ENCODE peak calls at places on chromosomes 16 and 17, in eight cellular contexts. I is Calu3, V is AG09309, Z is HL-60, O is nephron progenitor cell, X is body of pancreas, N is glutamatergic neuron, Y is choroid plexus epithelial cell. P is an unnamed sample.

GRCh38 chr17:39164675-39165143 is 1.3 kb downstream of the ARL5C start:
- DNase-seq in V (peak), Y (peak), N (peak), X (peak), I (peak), Z (peak), O (peak), P (peak)

GRCh38 chr16:67967956-67968439 is 439 bp downstream of the SLC12A4 start:
- DNase-seq in O (peak), X (peak), Z (peak), N (no peak), I (peak), V (no peak), Y (peak), P (no peak)

GRCh38 chr16:1326380-1326779 is 7.1 kb upstream of the BAIAP3 start:
- DNase-seq in X (no peak), Y (no peak), N (no peak), I (no peak), O (no peak), Z (no peak), V (no peak), P (no peak)

GRCh38 chr16:31488630-31489564 is 6.0 kb downstream of the SLC5A2 start:
- DNase-seq in I (no peak), X (no peak), N (peak), Z (no peak), V (no peak), O (no peak), Y (peak), P (no peak)

GRCh38 chr17:74149597-74150427 is 53.7 kb upstream of the RPL38 start:
- DNase-seq in O (no peak), I (no peak), Y (no peak), X (no peak), V (no peak), Z (no peak), N (no peak), P (no peak)

GRCh38 chr17:43732961-43733360 is 25.6 kb downstream of the SOST start:
- DNase-seq in Y (peak), X (no peak), N (no peak), I (no peak), Z (no peak), V (peak), O (no peak), P (no peak)

GRCh38 chr16:31874354-31875111 is 926 bp downstream of the ZNF267 start:
- DNase-seq in O (no peak), X (peak), N (no peak), I (peak), Z (peak), V (no peak), Y (peak), P (no peak)

GRCh38 chr16:79351927-79352326 is 248.6 kb downstream of the MAF start:
- DNase-seq in N (no peak), O (no peak), Y (no peak), V (no peak), I (no peak), X (no peak), Z (no peak), P (no peak)

GRCh38 chr16:24156777-24157176 is 99.4 kb upstream of the CACNG3 start:
- DNase-seq in Z (no peak), N (no peak), I (no peak), O (no peak), X (no peak), Y (no peak), V (no peak), P (no peak)

GRCh38 chr17:44776628-44777393 is 18.0 kb downstream of the ADAM11 start:
- DNase-seq in I (no peak), X (no peak), Z (no peak), V (no peak), Y (no peak), N (no peak), O (no peak), P (no peak)

GRCh38 chr17:65401581-65401980 is 159.9 kb downstream of the AXIN2 start:
- DNase-seq in I (no peak), Y (peak), Z (no peak), O (no peak), X (no peak), V (no peak), N (no peak), P (no peak)

GRCh38 chr17:61822326-61823285 is 40.7 kb downstream of the BRIP1 start:
- DNase-seq in N (no peak), I (no peak), O (no peak), Y (no peak), Z (no peak), V (no peak), X (no peak), P (no peak)

GRCh38 chr16:4521971-4522623 is 16.5 kb downstream of the CDIP1 start:
- DNase-seq in V (no peak), N (peak), Z (no peak), X (peak), I (no peak), O (no peak), Y (peak), P (peak)

GRCh38 chr16:86227041-86227440 is 283.3 kb upstream of the FOXF1 start:
- DNase-seq in N (no peak), X (no peak), O (no peak), Z (no peak), I (no peak), Y (no peak), V (no peak), P (no peak)

GRCh38 chr16:1645914-1646525 is 32.1 kb upstream of the JPT2 start:
- DNase-seq in Z (peak), I (no peak), N (no peak), Y (peak), X (no peak), O (no peak), V (no peak), P (no peak)

GRCh38 chr17:77404812-77405581 is 264.2 kb downstream of the SEC14L1 start:
- DNase-seq in O (no peak), Z (peak), N (no peak), I (peak), Y (peak), X (peak), V (no peak), P (peak)

GRCh38 chr16:75218256-75219076 is at the start of gene CTRB1:
- DNase-seq in Z (no peak), Y (no peak), V (no peak), N (no peak), O (no peak), I (no peak), X (peak), P (peak)

GRCh38 chr17:50944054-50944901 is 78.1 kb upstream of the TOB1 start:
- DNase-seq in Y (peak), O (peak), X (peak), N (peak), V (no peak), Z (peak), I (peak), P (peak)

GRCh38 chr17:66755101-66755943 is 79.6 kb upstream of the CACNG5 start:
- DNase-seq in N (no peak), X (no peak), Z (no peak), Y (no peak), V (no peak), O (no peak), I (no peak), P (no peak)

GRCh38 chr17:20944014-20944905 is 98.6 kb downstream of the USP22 start:
- DNase-seq in I (peak), N (peak), Y (peak), V (no peak), Z (no peak), O (peak), X (peak), P (peak)

GRCh38 chr16:75491876-75492275 is 3.4 kb downstream of the CHST6 start:
- DNase-seq in N (peak), I (peak), Y (no peak), O (no peak), X (no peak), Z (no peak), V (no peak), P (peak)

DNA sequence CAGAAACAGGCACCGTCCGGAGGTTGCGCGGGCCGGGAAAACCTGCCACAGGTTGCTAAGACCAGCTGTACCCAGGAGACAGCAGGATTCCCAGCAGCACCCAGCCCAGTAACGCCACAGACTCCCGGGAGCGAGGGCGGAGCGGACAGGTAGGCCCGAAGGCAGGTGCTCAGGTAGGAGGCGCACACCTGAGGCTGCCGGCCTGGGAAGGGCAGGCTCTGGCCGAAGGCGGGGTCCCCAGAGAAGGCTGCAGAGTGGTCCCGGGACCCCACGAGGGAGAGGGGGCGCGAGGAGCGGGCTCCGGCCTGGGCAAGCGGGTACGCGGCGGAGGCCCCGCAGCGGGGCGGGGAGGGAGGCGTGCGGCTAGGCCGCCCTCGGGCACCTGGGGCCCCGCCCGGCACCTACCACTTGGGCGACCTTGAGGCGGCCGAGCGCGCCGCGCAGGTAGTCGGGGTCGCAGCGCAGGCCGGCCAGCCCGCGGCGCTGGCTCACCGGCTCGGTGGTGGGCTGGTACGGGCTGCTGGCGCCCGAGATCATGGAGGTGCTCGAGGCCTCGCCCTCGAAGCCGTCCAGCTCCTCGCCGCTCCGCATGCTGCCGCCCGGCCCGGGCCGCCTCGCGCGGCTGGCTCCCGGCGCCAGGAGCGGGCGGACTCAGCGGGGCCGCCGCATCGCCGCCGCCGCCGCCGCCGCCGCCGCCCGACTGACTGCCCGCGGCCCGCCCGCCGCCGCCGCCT is 441 bp downstream of the CMTM4 start:
- DNase-seq in X (peak), Z (no peak), N (peak), O (peak), V (no peak), I (peak), Y (no peak), P (peak)
- TF ChIP-seq CTCF in X (no peak), Z (no peak), N (no peak), O (no peak), V (no peak), I (no peak), Y (no peak), P (no peak)

GRCh38 chr17:6605142-6605541 is 35.4 kb downstream of the KIAA0753 start:
- DNase-seq in N (no peak), I (no peak), X (no peak), Z (no peak), O (no peak), V (no peak), Y (no peak), P (no peak)
- TF ChIP-seq CTCF in N (no peak), I (no peak), X (no peak), Z (no peak), O (no peak), V (no peak), Y (no peak), P (no peak)

GRCh38 chr16:25730396-25730795 is 38.6 kb downstream of the HS3ST4 start:
- DNase-seq in V (no peak), N (no peak), O (no peak), Z (no peak), I (no peak), X (no peak), Y (no peak), P (no peak)

GRCh38 chr16:25734473-25735100 is 42.8 kb downstream of the HS3ST4 start:
- DNase-seq in N (no peak), O (no peak), V (no peak), Y (no peak), Z (no peak), I (no peak), X (no peak), P (no peak)

DNA sequence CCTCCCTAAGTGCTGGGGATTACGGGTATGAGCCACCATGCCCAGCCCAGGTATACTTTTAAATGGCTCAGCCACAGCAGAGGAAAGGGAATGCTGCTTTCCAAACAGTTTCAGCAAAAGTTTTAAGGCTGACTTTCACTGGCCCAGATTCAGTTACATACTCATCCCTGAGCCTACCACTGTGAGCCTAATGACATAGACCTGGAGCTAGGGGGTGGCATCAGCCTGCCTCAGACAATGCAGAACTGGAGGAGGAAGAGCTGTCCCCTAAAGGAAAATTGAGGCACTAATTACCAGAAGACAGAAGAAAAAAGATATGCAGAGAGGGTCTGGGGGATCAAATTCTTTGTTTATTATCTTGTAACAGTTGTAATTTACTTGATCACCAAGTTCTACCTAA is 43.9 kb downstream of the HS3ST4 start:
- DNase-seq in V (no peak), Z (no peak), N (no peak), Y (no peak), I (no peak), X (no peak), O (no peak), P (no peak)
- TF ChIP-seq CTCF in V (no peak), Z (no peak), N (no peak), Y (no peak), I (no peak), X (no peak), O (no peak), P (no peak)

DNA sequence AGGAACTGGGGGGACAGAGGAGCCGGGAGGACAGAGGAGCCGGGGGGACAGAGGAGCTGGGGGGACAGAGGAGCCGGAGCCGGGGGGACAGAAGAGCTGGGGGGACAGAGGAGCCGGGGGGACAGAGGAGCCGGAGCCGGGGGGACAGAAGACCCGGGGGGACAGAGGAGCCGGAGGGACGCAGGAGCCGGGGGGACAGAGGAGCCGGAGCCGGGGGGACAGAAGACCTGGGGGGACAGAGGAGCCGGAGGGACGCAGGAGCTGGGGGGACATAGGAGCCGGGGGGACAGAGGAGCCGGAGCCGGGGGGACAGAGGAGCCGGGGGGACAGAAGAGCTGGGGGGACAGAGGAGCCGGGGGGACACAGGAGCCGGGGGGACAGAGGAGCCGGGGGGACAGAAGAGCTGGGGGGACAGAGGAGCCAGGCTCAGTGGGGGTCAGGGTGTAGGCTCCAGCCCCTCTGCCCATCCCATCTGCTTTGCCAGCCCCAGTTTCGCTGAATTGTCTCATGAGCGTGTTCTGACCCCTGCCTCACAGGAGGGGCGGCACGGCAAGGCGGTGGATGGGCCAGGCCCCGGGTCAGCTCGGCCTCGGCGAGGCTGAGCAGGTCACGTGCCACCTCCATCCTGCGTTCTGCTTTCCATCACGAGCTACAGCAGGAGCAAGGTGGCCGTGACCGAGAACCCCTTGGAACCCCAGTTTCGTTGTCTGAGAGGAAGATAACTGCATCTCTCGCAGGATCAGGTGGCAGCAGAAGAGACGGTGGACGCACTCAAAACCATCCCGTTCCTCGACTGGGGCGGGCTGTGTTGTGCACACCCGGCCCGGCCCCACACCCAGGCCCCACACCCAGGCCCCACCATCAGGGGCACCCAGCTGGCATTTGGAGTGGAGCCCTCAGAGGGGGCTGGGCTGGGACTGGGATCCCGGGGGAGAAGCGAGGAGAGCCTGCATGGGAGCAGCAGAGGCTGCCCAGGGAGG is 26.1 kb upstream of the CBFA2T3 start:
- DNase-seq in O (no peak), I (no peak), Y (no peak), X (no peak), V (no peak), N (no peak), Z (no peak), P (no peak)
- TF ChIP-seq CTCF in O (no peak), I (no peak), Y (no peak), X (no peak), V (no peak), N (no peak), Z (no peak), P (no peak)

DNA sequence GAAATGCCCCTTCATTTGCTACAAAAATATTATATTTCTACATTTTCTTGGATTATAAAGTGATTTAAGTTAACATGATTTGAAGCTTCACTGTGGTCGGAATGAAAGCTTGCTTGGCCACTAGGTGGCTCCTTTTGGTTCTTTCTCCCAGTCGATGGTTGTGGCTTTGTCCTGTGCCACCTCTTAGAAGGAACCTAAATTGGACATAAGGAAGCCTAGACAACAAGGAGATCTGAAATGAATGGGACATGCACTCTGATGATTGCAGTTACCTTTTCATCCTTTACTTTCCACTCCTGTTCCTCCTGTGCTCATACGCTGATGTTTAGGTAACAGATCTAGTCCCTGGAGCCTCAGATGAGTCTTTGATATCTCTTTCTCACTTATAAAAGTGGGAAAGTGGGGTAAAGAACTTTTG is 39.2 kb downstream of the FTO start:
- DNase-seq in I (peak), V (no peak), O (no peak), Y (peak), Z (peak), X (peak), N (peak), P (no peak)
- TF ChIP-seq CTCF in I (peak), V (peak), O (peak), Y (peak), Z (peak), X (peak), N (peak), P (peak)

GRCh38 chr17:71118039-71118438 is 948.7 kb downstream of the KCNJ2 start:
- DNase-seq in O (no peak), Z (no peak), Y (peak), I (peak), N (no peak), X (peak), V (no peak), P (no peak)
- TF ChIP-seq CTCF in O (peak), Z (no peak), Y (peak), I (no peak), N (no peak), X (peak), V (no peak), P (peak)

GRCh38 chr16:65658339-65659275 is 536.7 kb upstream of the CDH11 start:
- DNase-seq in X (peak), N (no peak), I (no peak), O (no peak), Z (peak), V (peak), Y (peak), P (no peak)
- TF ChIP-seq CTCF in X (no peak), N (no peak), I (no peak), O (no peak), Z (no peak), V (peak), Y (no peak), P (no peak)

DNA sequence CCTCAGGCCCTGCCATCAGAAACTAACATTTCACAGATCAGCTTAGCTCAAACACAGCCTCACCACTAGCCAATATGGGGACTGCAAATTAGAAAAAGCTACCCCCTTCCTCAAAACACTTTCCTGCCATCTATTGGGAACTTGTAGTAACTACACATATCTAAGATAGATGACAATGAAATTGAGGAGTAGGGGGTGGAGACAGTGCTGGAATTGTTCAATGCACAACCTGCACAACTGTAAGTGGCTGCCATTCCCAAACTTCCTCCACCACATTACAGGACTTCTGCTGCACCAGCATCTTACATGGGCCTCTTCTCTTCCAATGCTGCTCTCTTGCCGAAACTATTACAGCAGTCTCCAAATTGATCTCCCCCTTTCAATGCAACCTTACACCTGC is 21.8 kb downstream of the AIPL1 start:
- DNase-seq in X (no peak), Z (peak), N (no peak), O (no peak), V (peak), I (no peak), Y (peak), P (no peak)
- TF ChIP-seq CTCF in X (peak), Z (peak), N (peak), O (peak), V (peak), I (peak), Y (peak), P (peak)

P was measured in adrenal gland.